ENCODE peak calls at places on chromosomes 4 and X, in seven cellular contexts. I is HCT116, X is transverse colon, J is breast epithelium, G is IMR-90, W is stomach, P is ovary. Y is an unnamed sample. For H3K4me1, the result is how much of the 10 kb centered on the place peaks cover.

GRCh38 chrX:81120936-81121351 is 80.8 kb downstream of the HMGN5 start:
- DNase-seq in I (no peak), G (peak), W (peak), P (peak), X (peak), J (peak), Y (peak)

GRCh38 chr4:8322794-8323704 is 53.5 kb downstream of the HTRA3 start:
- DNase-seq in X (no peak), G (no peak), I (no peak), W (peak), P (no peak), J (no peak), Y (no peak)

GRCh38 chr4:75653845-75654503 is 19.2 kb downstream of the G3BP2 start:
- DNase-seq in I (no peak), P (no peak), J (no peak), W (no peak), X (no peak), G (peak), Y (no peak)

GRCh38 chr4:152458801-152459302 is 77.0 kb downstream of the FBXW7 start:
- DNase-seq in X (no peak), I (no peak), G (peak), P (no peak), J (no peak), W (no peak), Y (no peak)

GRCh38 chrX:153861733-153862300 is 24.2 kb downstream of the L1CAM start:
- DNase-seq in X (no peak), W (no peak), P (no peak), J (no peak), I (no peak), G (no peak), Y (no peak)

GRCh38 chrX:53445977-53446376 is 11.8 kb upstream of the HSD17B10 start:
- DNase-seq in G (peak), W (peak), J (no peak), P (no peak), I (no peak), X (peak), Y (no peak)

GRCh38 chr4:106546380-106546779 is 177.8 kb upstream of the GIMD1 start:
- DNase-seq in G (no peak), X (no peak), I (no peak), P (no peak), W (no peak), J (no peak), Y (no peak)

GRCh38 chr4:103018391-103019318 is 850 bp downstream of the SLC9B1 start:
- DNase-seq in G (no peak), J (peak), W (no peak), I (peak), P (peak), X (peak), Y (no peak)

GRCh38 chr4:126124817-126125216 is 810.1 kb downstream of the FAT4 start:
- DNase-seq in X (no peak), G (no peak), J (no peak), I (no peak), W (no peak), P (no peak), Y (no peak)

GRCh38 chrX:117987376-117987775 is 129.2 kb downstream of the KLHL13 start:
- DNase-seq in X (no peak), P (no peak), J (no peak), I (no peak), W (no peak), G (peak), Y (no peak)

GRCh38 chrX:65723706-65724105 is 56.3 kb downstream of the MSN start:
- DNase-seq in P (no peak), I (no peak), G (peak), X (no peak), W (no peak), J (no peak), Y (no peak)
- H3K4me1 ChIP-seq in P (under half), I (under half), G (under half), X (under half), W (under half), J (under half), Y (under half)

GRCh38 chr4:185679523-185679922 is 132.5 kb downstream of the SORBS2 start:
- DNase-seq in X (no peak), G (no peak), I (no peak), J (no peak), P (no peak), W (no peak), Y (no peak)

GRCh38 chr4:185682236-185682635 is 129.8 kb downstream of the SORBS2 start:
- DNase-seq in G (peak), J (no peak), X (no peak), P (no peak), W (no peak), I (no peak), Y (no peak)

GRCh38 chr4:185683222-185683621 is 128.8 kb downstream of the SORBS2 start:
- DNase-seq in P (no peak), X (no peak), G (no peak), J (no peak), I (no peak), W (no peak), Y (peak)

GRCh38 chr4:185681604-185682003 is 130.4 kb downstream of the SORBS2 start:
- DNase-seq in X (no peak), J (no peak), W (no peak), G (no peak), P (no peak), I (no peak), Y (no peak)

GRCh38 chr4:185680617-185681016 is 131.4 kb downstream of the SORBS2 start:
- DNase-seq in W (no peak), J (no peak), G (no peak), I (no peak), P (no peak), X (no peak), Y (no peak)
- TF ChIP-seq POLR2A in W (no peak), J (no peak), G (no peak), I (no peak), P (no peak), X (no peak), Y (no peak)

GRCh38 chr4:108622022-108622421 is 1.6 kb downstream of the RPL34 start:
- DNase-seq in X (no peak), I (no peak), P (no peak), W (no peak), J (no peak), G (no peak), Y (no peak)
- H3K4me1 ChIP-seq in X (under half), I (under half), P (under half), W (under half), J (under half), G (under half), Y (under half)

GRCh38 chr4:10111067-10111801 is 5.4 kb downstream of the WDR1 start:
- DNase-seq in I (no peak), P (no peak), G (no peak), J (no peak), X (no peak), W (no peak), Y (no peak)
- TF ChIP-seq POLR2A in I (no peak), P (no peak), G (no peak), J (no peak), X (no peak), W (no peak), Y (no peak)

DNA sequence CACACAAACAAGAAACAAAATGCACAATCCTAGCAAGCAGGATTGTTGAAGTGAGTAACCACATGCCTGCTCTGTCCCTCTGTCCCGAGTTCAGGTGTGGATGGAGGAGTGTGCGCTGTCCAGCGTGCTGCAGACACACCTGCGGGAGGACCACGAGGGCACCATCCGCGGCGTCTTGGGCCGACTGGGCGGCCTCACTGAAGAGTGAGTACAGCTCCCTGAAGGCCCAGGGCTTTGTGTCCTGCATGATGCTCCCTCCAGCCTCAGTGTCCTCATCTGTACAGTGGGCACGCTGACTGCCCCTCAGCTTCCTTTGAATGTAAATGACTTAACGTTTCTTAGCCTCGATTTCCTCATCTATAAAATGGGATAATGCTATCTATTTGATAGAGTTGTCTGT is 82.5 kb downstream of the EVC start:
- DNase-seq in G (no peak), J (no peak), P (peak), X (no peak), W (no peak), I (no peak), Y (peak)
- H3K4me1 ChIP-seq in G (under half), J (under half), P (under half), X (under half), W (under half), I (under half), Y (under half)

GRCh38 chr4:186722856-186723206 is 825 bp downstream of the FAT1 start:
- DNase-seq in G (no peak), P (no peak), X (no peak), I (no peak), J (no peak), W (no peak), Y (no peak)

GRCh38 chr4:186724048-186724860 is 598 bp upstream of the FAT1 start:
- DNase-seq in X (peak), G (peak), P (peak), W (peak), J (peak), I (no peak), Y (peak)

GRCh38 chr4:186725422-186726149 is 1.9 kb upstream of the FAT1 start:
- DNase-seq in W (peak), P (peak), J (peak), X (peak), I (peak), G (peak), Y (peak)

GRCh38 chr4:186724861-186725419 is 1.3 kb upstream of the FAT1 start:
- DNase-seq in P (peak), G (peak), W (no peak), I (no peak), J (no peak), X (no peak), Y (no peak)

GRCh38 chr4:186723207-186724047 is at the start of gene FAT1:
- DNase-seq in P (peak), I (no peak), J (peak), W (peak), G (peak), X (peak), Y (peak)
- TF ChIP-seq POLR2A in P (no peak), I (no peak), J (no peak), W (no peak), G (peak), X (peak), Y (peak)